ENCODE peak calls at places on chromosomes 11 and 22, in seven cellular contexts. B, X, A, R, D, H and N are unnamed samples.

GRCh38 chr11:67504950-67505561 is at the start of gene PITPNM1:
- DNase-seq in D (peak), A (no peak), X (peak), H (peak), R (peak), B (peak), N (peak)

GRCh38 chr11:70243912-70244652 is 26.4 kb upstream of the PPFIA1 start:
- DNase-seq in R (peak), H (no peak), B (no peak), X (no peak), D (no peak), A (no peak), N (peak)

GRCh38 chr11:2933376-2934056 is 4.3 kb upstream of the PHLDA2 start:
- DNase-seq in A (peak), X (peak), R (peak), B (no peak), D (peak), H (peak), N (peak)

GRCh38 chr22:50083462-50084081 is 1.7 kb downstream of the MLC1 start:
- DNase-seq in H (no peak), D (no peak), X (no peak), R (no peak), A (no peak), B (no peak), N (no peak)

GRCh38 chr11:27205779-27206549 is 157.1 kb downstream of the CCDC34 start:
- DNase-seq in B (no peak), D (peak), R (no peak), H (no peak), X (no peak), A (no peak), N (no peak)

GRCh38 chr22:22380098-22381030 is 128.2 kb downstream of the ZNF280B start:
- DNase-seq in X (no peak), H (peak), A (no peak), D (peak), B (no peak), R (no peak), N (no peak)

GRCh38 chr11:34318111-34319037 is 39.4 kb downstream of the ABTB2 start:
- DNase-seq in R (peak), D (no peak), X (peak), A (no peak), B (no peak), H (no peak), N (no peak)

GRCh38 chr11:44309483-44310197 is at the start of gene ALX4:
- DNase-seq in H (peak), R (no peak), D (peak), X (no peak), A (no peak), B (no peak), N (no peak)

GRCh38 chr11:73404048-73404447 is 27.8 kb downstream of the RELT start:
- DNase-seq in R (peak), H (peak), A (no peak), X (peak), D (peak), B (no peak), N (peak)

GRCh38 chr22:23113847-23114720 is 27.7 kb downstream of the RSPH14 start:
- DNase-seq in A (no peak), R (no peak), H (no peak), D (no peak), X (no peak), B (no peak), N (no peak)

GRCh38 chr11:64970731-64971151 is 1.2 kb downstream of the MAJIN start:
- DNase-seq in H (no peak), X (no peak), R (no peak), D (no peak), B (no peak), A (no peak), N (no peak)

GRCh38 chr11:3015796-3016195 is 23.7 kb upstream of the NAP1L4 start:
- DNase-seq in A (no peak), X (no peak), R (no peak), B (no peak), D (no peak), H (no peak), N (peak)

GRCh38 chr11:113174862-113175261 is 139.5 kb upstream of the TTC12 start:
- DNase-seq in X (no peak), B (no peak), A (no peak), H (no peak), R (no peak), D (no peak), N (no peak)

GRCh38 chr11:72587696-72588095 is 86.5 kb downstream of the PDE2A start:
- DNase-seq in H (no peak), B (no peak), X (no peak), D (no peak), A (no peak), R (no peak), N (no peak)

GRCh38 chr22:49967333-49968241 is 7.0 kb downstream of the PIM3 start:
- DNase-seq in H (peak), A (no peak), B (no peak), X (no peak), R (peak), D (no peak), N (peak)

GRCh38 chr22:20494978-20495860 is at the start of gene KLHL22:
- DNase-seq in X (peak), A (no peak), R (peak), B (peak), H (peak), D (peak), N (no peak)

GRCh38 chr11:74696932-74697687 is 34.1 kb downstream of the CHRDL2 start:
- DNase-seq in X (peak), R (peak), B (no peak), D (peak), H (peak), A (no peak), N (peak)

GRCh38 chr11:117072517-117073218 is 25.6 kb downstream of the SIK3 start:
- DNase-seq in H (no peak), A (no peak), X (peak), R (peak), B (no peak), D (peak), N (peak)

DNA sequence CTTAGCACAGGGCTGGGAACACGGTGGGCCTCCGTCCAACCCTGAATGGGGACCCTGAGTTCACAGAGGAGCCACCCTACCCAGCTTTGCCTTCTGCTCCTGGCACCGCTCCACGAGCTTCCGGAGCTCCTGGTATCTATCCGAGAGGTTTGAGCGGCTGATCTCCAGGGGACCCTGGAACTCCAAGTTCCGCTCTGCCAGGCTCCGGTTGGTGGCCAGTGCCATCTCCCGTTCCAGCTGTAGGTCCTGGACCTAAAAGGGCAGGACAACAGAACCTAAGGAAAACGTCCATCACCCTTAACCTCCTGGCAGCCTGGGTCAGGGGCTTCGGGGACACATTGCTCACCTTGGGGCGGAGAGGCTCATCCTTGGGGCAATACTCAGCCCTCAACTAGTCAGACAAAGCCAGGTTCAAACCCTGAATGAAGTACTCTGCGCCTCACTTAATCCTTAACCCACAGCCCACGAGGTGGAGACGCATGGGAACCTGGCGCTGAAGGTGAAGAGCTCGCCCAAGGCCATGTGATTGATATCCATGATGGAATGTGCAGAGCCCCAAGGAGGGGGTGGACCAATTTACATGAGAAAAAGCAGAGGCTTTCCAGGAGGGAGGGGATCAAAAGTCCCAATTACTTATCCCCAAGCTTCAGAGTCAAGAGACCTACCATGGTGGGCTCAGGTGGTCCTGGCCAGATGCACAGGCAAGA is 27.1 kb downstream of the VPS37C start:
- DNase-seq in R (no peak), X (no peak), H (no peak), A (no peak), B (no peak), D (no peak), N (no peak)
- H4K8ac ChIP-seq in R (no peak), X (no peak), H (no peak), A (no peak), B (no peak), D (no peak), N (no peak)

DNA sequence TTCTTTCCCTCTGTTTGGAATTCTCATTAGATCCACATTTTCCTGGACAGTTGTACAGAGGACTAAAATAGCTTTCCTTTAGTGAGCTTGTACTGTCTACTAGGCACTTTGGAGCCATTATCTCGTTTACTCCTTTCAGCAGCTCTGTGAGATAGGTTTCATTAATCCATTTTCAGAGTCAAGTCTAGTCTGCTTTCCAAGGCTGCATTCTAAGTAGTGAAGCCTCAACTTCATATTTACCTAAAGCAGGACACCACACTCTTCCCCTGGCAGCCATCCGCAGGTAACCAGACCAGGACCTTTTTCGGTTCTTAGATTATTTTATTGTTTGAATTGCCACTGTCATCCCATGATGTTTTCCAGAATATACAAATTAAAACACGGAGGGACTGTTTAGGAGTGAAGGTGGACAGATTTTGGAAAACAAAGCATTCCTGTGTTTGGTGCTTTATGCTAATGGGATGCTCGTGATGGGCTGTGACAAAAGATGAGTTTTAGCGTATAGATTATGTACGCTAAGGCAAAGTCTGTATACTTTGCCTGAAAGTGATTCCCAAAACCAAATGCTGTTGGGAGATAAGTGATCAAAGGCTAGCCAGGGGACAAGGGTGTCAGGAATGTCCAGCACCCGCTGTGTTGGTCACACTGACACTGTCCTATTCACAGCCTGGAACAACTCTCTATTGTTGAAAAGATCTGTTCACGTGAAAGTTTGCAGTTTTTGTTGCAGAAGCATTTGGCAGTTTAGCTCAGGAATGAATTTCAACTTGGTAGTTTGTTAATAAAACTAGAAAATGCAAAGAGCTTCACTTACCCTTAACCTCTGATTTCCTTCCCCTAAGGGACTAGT is 1.3 kb downstream of the JAM3 start:
- DNase-seq in R (no peak), X (no peak), A (no peak), D (no peak), B (no peak), H (no peak), N (no peak)
- H3K4ac ChIP-seq in R (no peak), X (no peak), A (no peak), D (no peak), B (no peak), H (no peak), N (no peak)

GRCh38 chr11:13878077-13878476 is 84.4 kb upstream of the SPON1 start:
- DNase-seq in H (no peak), R (no peak), D (no peak), B (no peak), A (no peak), X (no peak), N (no peak)
- H3K18ac ChIP-seq in H (no peak), R (no peak), D (no peak), B (no peak), A (no peak), X (no peak), N (no peak)

GRCh38 chr11:7449841-7450214 is 35.5 kb upstream of the OLFML1 start:
- DNase-seq in X (no peak), H (no peak), B (no peak), A (no peak), R (no peak), D (no peak), N (no peak)
- H4K8ac ChIP-seq in X (no peak), H (no peak), B (no peak), A (no peak), R (no peak), D (no peak), N (no peak)

DNA sequence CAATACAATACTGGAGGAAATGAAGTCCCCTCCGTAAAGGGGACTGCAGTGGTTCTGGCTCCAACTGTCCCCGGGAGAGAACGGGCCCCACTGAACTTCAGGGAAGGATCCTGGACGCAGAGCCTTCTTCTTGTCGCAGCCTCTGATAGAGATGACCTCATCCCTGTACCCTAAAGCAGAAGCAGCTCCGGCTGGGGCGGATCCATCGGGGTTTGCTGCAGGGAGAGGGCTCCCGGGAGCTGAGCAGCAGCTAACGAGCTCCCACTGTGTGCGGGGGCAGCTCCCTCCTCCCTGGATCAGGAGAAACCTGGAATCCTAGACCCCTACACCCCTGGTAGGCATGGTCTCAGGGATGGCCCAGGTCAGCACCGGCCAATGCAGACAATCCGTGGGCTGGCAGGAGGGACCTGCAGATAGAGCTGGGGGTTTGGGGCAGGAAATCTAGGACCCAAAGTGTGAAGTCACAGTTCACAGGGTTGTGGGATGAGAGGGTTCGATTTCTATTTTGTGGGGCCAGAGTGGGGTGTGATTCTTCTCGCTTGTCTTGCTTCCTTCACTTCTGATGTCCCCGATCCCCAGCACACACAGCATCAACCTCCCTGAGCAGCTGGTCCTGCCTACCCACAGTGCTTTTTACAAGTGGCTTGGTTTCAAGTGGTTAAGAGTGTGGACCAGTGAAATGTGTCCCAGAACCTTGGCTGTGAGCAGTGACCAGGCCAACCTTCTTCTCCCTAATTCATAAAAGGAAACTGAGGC is 12.9 kb downstream of the KIAA0930 start:
- DNase-seq in X (no peak), A (no peak), D (no peak), H (peak), B (no peak), R (no peak), N (no peak)
- H3K4ac ChIP-seq in X (no peak), A (no peak), D (no peak), H (no peak), B (no peak), R (no peak), N (no peak)